ENCODE peak calls at places on chromosomes 5 and 9, in eight cellular contexts. G is neuronal stem cell, B is prostate gland, U is body of pancreas, Y is GM23248, I is epithelial cell of proximal tubule, R is Karpas-422, T is mucosa of descending colon. M is an unnamed sample.

GRCh38 chr5:76583163-76584047 is 39.8 kb downstream of the F2RL2 start:
- DNase-seq in G (no peak), B (no peak), U (peak), Y (peak), I (no peak), R (no peak), T (no peak), M (peak)

GRCh38 chr9:133347985-133348762 is at the start of the genes MED22 and RPL7A:
- DNase-seq in G (peak), B (peak), U (peak), Y (peak), I (peak), R (peak), T (peak), M (peak)

GRCh38 chr5:132671000-132671399 is 2.8 kb upstream of the IL4 start:
- DNase-seq in G (no peak), B (no peak), U (no peak), Y (no peak), I (no peak), R (no peak), T (no peak), M (no peak)

GRCh38 chr5:35830587-35830986 is 26.1 kb upstream of the IL7R start:
- DNase-seq in G (no peak), B (no peak), U (no peak), Y (no peak), I (no peak), R (no peak), T (no peak), M (no peak)

GRCh38 chr9:96620832-96621269 is 1.2 kb upstream of the CDC14B start:
- DNase-seq in G (no peak), B (no peak), U (no peak), Y (no peak), I (no peak), R (no peak), T (no peak), M (no peak)

GRCh38 chr9:38164659-38165221 is 95.7 kb upstream of the SHB start:
- DNase-seq in G (no peak), B (no peak), U (no peak), Y (no peak), I (no peak), R (no peak), T (no peak), M (no peak)

GRCh38 chr9:27791311-27791710 is 218.0 kb upstream of the C9orf72 start:
- DNase-seq in G (no peak), B (no peak), U (no peak), Y (no peak), I (no peak), R (no peak), T (no peak), M (peak)

GRCh38 chr5:157463081-157463480 is 3.1 kb downstream of the NIPAL4 start:
- DNase-seq in G (no peak), B (no peak), U (no peak), Y (peak), I (no peak), R (no peak), T (no peak), M (peak)

GRCh38 chr5:179219661-179220620 is 125.3 kb downstream of the ADAMTS2 start:
- DNase-seq in G (no peak), B (no peak), U (no peak), Y (no peak), I (no peak), R (no peak), T (no peak), M (no peak)

GRCh38 chr9:5854032-5854792 is 21.3 kb upstream of the ERMP1 start:
- DNase-seq in G (no peak), B (no peak), U (no peak), Y (no peak), I (no peak), R (no peak), T (no peak), M (no peak)

GRCh38 chr5:25119654-25120053 is 474.9 kb upstream of the CDH10 start:
- DNase-seq in G (no peak), B (no peak), U (no peak), Y (peak), I (no peak), R (peak), T (no peak), M (no peak)

GRCh38 chr9:4009006-4009511 is 290.8 kb downstream of the GLIS3 start:
- DNase-seq in G (no peak), B (no peak), U (no peak), Y (peak), I (no peak), R (no peak), T (no peak), M (no peak)

GRCh38 chr5:54678737-54679136 is 161.2 kb downstream of the SNX18 start:
- DNase-seq in G (no peak), B (no peak), U (no peak), Y (no peak), I (no peak), R (no peak), T (no peak), M (no peak)

GRCh38 chr9:89311346-89312153 is 555 bp downstream of the CKS2 start:
- DNase-seq in G (no peak), B (no peak), U (no peak), Y (peak), I (no peak), R (peak), T (no peak), M (no peak)

GRCh38 chr5:17024686-17025180 is 88.6 kb upstream of the MYO10 start:
- DNase-seq in G (no peak), B (peak), U (no peak), Y (peak), I (no peak), R (no peak), T (no peak), M (peak)

GRCh38 chr9:15482146-15482545 is 28.6 kb downstream of the PSIP1 start:
- DNase-seq in G (no peak), B (no peak), U (no peak), Y (no peak), I (no peak), R (no peak), T (no peak), M (no peak)

GRCh38 chr9:137201205-137201868 is 796 bp upstream of the TPRN start:
- DNase-seq in G (no peak), B (no peak), U (no peak), Y (peak), I (no peak), R (peak), T (no peak), M (no peak)

GRCh38 chr9:33453999-33454660 is 6.7 kb upstream of the AQP3 start:
- DNase-seq in G (no peak), B (no peak), U (no peak), Y (no peak), I (no peak), R (no peak), T (no peak), M (no peak)

GRCh38 chr9:2227468-2227867 is 212.3 kb downstream of the SMARCA2 start:
- DNase-seq in G (no peak), B (no peak), U (peak), Y (peak), I (no peak), R (no peak), T (no peak), M (peak)

GRCh38 chr9:95722141-95722540 is 153.3 kb upstream of the ERCC6L2 start:
- DNase-seq in G (no peak), B (peak), U (no peak), Y (no peak), I (no peak), R (no peak), T (no peak), M (no peak)

GRCh38 chr9:86940774-86941173 is 6.5 kb downstream of the GAS1 start:
- DNase-seq in G (no peak), B (no peak), U (no peak), Y (no peak), I (no peak), R (no peak), T (no peak), M (no peak)

GRCh38 chr9:101398930-101399640 is 434 bp downstream of the ZNF189 start:
- DNase-seq in G (no peak), B (peak), U (peak), Y (peak), I (no peak), R (no peak), T (no peak), M (peak)

GRCh38 chr5:175264406-175264805 is 179.6 kb downstream of the DRD1 start:
- DNase-seq in G (no peak), B (no peak), U (no peak), Y (no peak), I (no peak), R (no peak), T (no peak), M (no peak)

DNA sequence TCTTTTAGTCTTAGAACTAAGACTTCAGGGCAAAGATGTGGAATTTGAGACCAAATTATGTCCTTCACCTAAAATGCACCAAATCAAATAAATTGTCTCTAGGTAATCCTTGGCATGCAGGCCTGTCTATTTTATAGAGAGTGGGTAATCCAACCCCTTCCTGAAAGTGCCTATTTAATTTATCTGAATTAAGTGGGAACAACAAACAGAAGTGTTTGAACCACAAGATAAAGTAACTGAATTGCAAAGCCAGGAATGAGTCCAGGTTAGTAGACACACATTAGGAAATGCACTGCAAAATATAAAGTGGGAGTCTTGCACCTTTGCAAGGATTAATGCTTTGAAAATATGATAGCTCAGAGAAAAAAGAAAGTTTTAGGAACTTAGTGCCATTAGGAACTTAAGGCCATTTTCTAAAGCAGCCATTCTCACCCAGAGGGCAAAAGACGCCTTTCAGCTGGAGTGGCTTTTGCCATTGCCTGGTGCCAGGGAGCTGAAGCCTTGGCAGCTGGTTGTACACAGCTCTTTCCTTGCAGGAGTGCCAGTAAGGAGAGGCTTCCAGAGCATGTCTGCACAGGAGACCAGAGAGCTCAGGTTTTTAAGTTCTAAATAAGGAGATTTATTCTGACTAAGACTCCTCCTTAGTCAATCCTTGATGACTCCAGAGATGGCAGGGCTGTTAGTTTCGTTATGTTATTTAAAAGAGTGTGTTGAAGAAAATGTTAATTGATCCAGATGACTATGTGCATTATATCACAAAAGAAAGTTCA is 151.7 kb upstream of the ELL2 start:
- DNase-seq in G (no peak), B (peak), U (peak), Y (peak), I (no peak), R (no peak), T (no peak), M (peak)
- H3K4me3 ChIP-seq in G (no peak), B (no peak), U (no peak), Y (peak), I (no peak), R (no peak), T (no peak), M (no peak)

GRCh38 chr5:135147294-135148090 is 113.5 kb upstream of the PITX1 start:
- DNase-seq in G (no peak), B (no peak), U (no peak), Y (no peak), I (no peak), R (no peak), T (no peak), M (no peak)
- H3K4me3 ChIP-seq in G (no peak), B (no peak), U (no peak), Y (no peak), I (no peak), R (no peak), T (no peak), M (no peak)

GRCh38 chr5:159095882-159096554 is 3.7 kb downstream of the EBF1 start:
- DNase-seq in G (no peak), B (no peak), U (no peak), Y (no peak), I (no peak), R (peak), T (no peak), M (no peak)

GRCh38 chr5:159092288-159092687 is 7.4 kb downstream of the EBF1 start:
- DNase-seq in G (no peak), B (no peak), U (no peak), Y (no peak), I (no peak), R (no peak), T (no peak), M (no peak)

GRCh38 chr5:159096555-159097460 is 2.9 kb downstream of the EBF1 start:
- DNase-seq in G (peak), B (no peak), U (no peak), Y (no peak), I (no peak), R (peak), T (no peak), M (no peak)

GRCh38 chr5:159095218-159095617 is 4.5 kb downstream of the EBF1 start:
- DNase-seq in G (no peak), B (no peak), U (no peak), Y (no peak), I (no peak), R (peak), T (no peak), M (no peak)

DNA sequence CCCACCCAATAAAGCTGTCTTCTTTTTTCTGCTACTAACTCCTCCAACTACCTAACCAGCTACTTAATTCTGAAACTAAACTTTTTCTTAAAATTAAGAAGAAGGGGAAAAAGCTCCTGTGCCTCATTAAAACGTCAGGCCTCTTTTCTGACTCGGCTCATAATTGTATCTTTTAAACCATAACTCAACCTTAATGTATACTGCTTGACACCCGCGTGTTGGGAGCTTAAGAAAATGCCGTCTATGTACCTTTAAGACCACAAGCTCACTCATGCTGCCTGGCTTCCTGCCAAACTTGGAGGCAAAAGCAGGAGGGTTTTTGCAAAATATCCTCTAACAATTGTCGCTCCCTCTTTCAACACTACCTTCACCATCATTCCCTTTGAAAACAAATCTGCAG is 5.0 kb downstream of the EBF1 start:
- DNase-seq in G (no peak), B (no peak), U (peak), Y (peak), I (no peak), R (peak), T (no peak), M (peak)
- H3K4me3 ChIP-seq in G (no peak), B (no peak), U (no peak), Y (peak), I (no peak), R (peak), T (no peak), M (no peak)

GRCh38 chr9:71736236-71736635 is 32.1 kb downstream of the CEMIP2 start:
- DNase-seq in G (no peak), B (no peak), U (no peak), Y (no peak), I (no peak), R (no peak), T (no peak), M (no peak)

GRCh38 chr9:71737455-71737854 is 30.9 kb downstream of the CEMIP2 start:
- DNase-seq in G (no peak), B (no peak), U (peak), Y (peak), I (no peak), R (no peak), T (no peak), M (peak)

GRCh38 chr9:71734953-71735352 is 33.4 kb downstream of the CEMIP2 start:
- DNase-seq in G (no peak), B (no peak), U (no peak), Y (no peak), I (no peak), R (no peak), T (no peak), M (no peak)

GRCh38 chr9:71729816-71730526 is 38.3 kb downstream of the CEMIP2 start:
- DNase-seq in G (no peak), B (no peak), U (no peak), Y (no peak), I (no peak), R (no peak), T (no peak), M (peak)

DNA sequence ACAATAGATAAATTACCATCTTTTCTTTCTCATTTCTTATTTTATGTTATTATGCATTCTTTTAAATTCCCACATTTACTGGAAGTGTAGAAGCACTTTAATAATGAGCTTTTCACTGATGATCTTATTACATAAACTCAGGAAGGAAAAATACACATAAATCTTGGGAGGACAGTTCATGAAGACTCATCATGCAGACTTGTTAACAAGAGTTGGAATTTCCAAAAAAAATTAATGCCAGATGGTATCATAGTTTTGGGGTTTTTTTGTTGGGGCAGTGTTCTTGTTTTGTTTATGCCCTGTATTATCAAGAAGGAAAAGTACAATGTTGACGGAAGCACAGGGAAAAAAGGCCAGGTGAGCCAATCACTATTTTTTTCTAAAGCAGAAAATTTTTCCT is 35.1 kb downstream of the CEMIP2 start:
- DNase-seq in G (no peak), B (no peak), U (no peak), Y (peak), I (no peak), R (no peak), T (no peak), M (no peak)
- H3K4me3 ChIP-seq in G (no peak), B (no peak), U (no peak), Y (no peak), I (no peak), R (no peak), T (no peak), M (no peak)

GRCh38 chr5:143506881-143507552 is 103.5 kb upstream of the NR3C1 start:
- DNase-seq in G (no peak), B (peak), U (peak), Y (peak), I (peak), R (no peak), T (no peak), M (peak)
- H3K4me3 ChIP-seq in G (no peak), B (no peak), U (no peak), Y (peak), I (no peak), R (no peak), T (no peak), M (no peak)

GRCh38 chr9:130432796-130433167 is 12.0 kb upstream of the ASS1 start:
- DNase-seq in G (no peak), B (no peak), U (no peak), Y (no peak), I (no peak), R (no peak), T (no peak), M (no peak)
- H3K4me3 ChIP-seq in G (no peak), B (no peak), U (no peak), Y (peak), I (peak), R (no peak), T (no peak), M (no peak)

DNA sequence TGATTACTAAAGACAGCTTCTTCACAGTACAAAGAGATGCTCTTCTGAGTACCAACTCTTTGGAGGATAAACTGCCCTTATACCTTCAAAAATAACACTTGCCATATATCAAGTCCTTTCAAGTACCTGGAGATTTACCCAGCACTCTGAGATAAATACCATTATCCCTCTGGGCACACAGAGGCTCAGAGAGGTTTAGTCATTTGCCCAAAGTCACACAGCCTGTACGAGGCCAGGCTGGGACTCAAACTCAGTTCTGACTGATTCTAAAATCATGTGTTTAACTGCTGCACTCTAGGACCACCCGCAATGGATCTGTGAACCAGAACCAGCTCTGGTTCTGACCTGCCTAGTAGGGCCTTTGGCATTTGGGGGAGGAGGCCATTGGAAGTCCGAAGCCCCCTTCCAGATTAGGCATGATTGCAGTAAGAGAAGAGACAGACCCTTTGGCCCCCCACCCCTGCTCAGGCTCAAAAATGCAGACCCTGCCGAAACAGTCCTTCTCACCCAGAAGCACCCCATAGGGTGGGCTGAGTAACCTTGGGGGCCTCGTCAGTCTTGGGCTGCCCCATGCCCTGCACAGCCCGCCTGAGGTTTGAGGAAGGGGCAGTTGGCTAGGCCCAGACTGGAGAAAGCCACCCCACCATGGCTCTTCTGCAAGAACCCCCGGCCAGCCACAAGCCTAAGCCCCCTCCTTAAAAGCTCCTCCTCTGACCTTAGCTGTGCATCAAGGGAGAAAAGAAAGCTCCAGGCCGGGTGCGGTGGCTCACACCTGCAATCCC is 32.8 kb upstream of the IL17B start:
- DNase-seq in G (no peak), B (no peak), U (no peak), Y (no peak), I (no peak), R (no peak), T (no peak), M (no peak)
- H3K4me3 ChIP-seq in G (no peak), B (peak), U (no peak), Y (no peak), I (no peak), R (no peak), T (no peak), M (no peak)